ENCODE peak calls at places on chromosomes 16 and 17, in five cellular contexts. V is AG10803, W is neural progenitor cell, N is K562, M is AG04450. P is an unnamed sample.

GRCh38 chr17:75684249-75684648 is 17.1 kb downstream of the SAP30BP start:
- DNase-seq in V (no peak), W (no peak), N (peak; percentile 35), M (no peak), P (no peak)

GRCh38 chr17:78263063-78263735 is 31.8 kb downstream of the TMEM235 start:
- DNase-seq in V (no peak), W (no peak), N (peak; percentile 88), M (no peak), P (no peak)

GRCh38 chr17:7354262-7354781 is 634 bp upstream of the TMEM95 start:
- DNase-seq in V (peak; percentile 49), W (peak; percentile 62), N (no peak), M (no peak), P (no peak)

GRCh38 chr17:48025904-48026502 is 11.6 kb downstream of the COPZ2 start:
- DNase-seq in V (no peak), W (no peak), N (no peak), M (no peak), P (no peak)

GRCh38 chr17:3687949-3688614 is 7.9 kb downstream of the P2RX5 start:
- DNase-seq in V (no peak), W (peak; percentile 47), N (peak; percentile 33), M (no peak), P (no peak)

GRCh38 chr16:81951564-81951963 is 59.7 kb downstream of the SDR42E1 start:
- DNase-seq in V (no peak), W (no peak), N (no peak), M (no peak), P (no peak)

GRCh38 chr17:59381716-59382570 is 50.5 kb downstream of the YPEL2 start:
- DNase-seq in V (peak; percentile 59), W (no peak), N (no peak), M (no peak), P (peak; percentile 59)

GRCh38 chr16:78200623-78201096 is 101.2 kb downstream of the WWOX start:
- DNase-seq in V (no peak), W (no peak), N (no peak), M (no peak), P (no peak)

GRCh38 chr17:72792771-72793170 is 299.7 kb downstream of the SLC39A11 start:
- DNase-seq in V (no peak), W (no peak), N (no peak), M (no peak), P (no peak)

GRCh38 chr17:79843917-79844815 is 4.9 kb upstream of the CBX4 start:
- DNase-seq in V (peak; percentile 73), W (peak; percentile 88), N (no peak), M (no peak), P (no peak)

GRCh38 chr17:3723188-3723555 is 531 bp upstream of the HASPIN start:
- DNase-seq in V (no peak), W (no peak), N (no peak), M (no peak), P (no peak)

GRCh38 chr17:77456951-77457548 is 316.3 kb downstream of the SEC14L1 start:
- DNase-seq in V (no peak), W (no peak), N (no peak), M (no peak), P (no peak)

GRCh38 chr17:17561408-17562144 is 29.9 kb downstream of the PEMT start:
- DNase-seq in V (no peak), W (no peak), N (no peak), M (no peak), P (no peak)

GRCh38 chr17:8892338-8892690 is 24.8 kb upstream of the PIK3R6 start:
- DNase-seq in V (no peak), W (no peak), N (no peak), M (no peak), P (no peak)

GRCh38 chr17:80385046-80385445 is 29.9 kb upstream of the ENDOV start:
- DNase-seq in V (no peak), W (no peak), N (no peak), M (no peak), P (no peak)

GRCh38 chr16:11313493-11314308 is 31.6 kb upstream of the RMI2 start:
- DNase-seq in V (no peak), W (no peak), N (no peak), M (no peak), P (no peak)

DNA sequence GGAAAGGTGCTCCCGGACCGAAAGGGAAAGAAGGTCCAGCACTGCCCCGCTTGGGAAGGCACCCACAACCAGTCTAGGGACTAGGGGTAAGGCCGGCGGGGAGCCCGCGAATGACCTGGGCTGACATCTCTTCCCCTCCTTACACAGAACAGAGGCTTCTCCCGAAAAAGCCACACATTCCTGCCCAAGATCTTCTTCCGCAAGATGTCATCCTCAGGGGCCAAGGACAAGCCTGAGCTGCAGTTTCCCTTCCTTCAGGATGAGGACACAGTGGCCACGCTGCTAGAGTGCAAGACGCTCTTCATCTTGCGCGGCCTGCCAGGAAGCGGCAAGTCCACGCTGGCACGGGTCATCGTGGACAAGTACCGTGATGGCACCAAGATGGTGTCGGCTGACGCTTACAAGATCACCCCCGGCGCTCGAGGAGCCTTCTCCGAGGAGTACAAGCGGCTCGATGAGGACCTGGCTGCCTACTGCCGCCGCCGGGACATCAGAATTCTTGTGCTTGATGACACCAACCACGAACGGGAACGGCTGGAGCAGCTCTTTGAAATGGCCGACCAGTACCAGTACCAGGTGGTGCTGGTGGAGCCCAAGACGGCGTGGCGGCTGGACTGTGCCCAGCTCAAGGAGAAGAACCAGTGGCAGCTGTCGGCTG is 1.5 kb downstream of the CNP start:
- DNase-seq in V (no peak), W (peak; percentile 13), N (no peak), M (no peak), P (no peak)
- H3K4me3 ChIP-seq in V (peak overlapping the region; percentile 85), W (peak overlapping the region; percentile 100), N (peak overlapping the region; percentile 95), M (peak overlapping the region; percentile 84), P (peak overlapping the region; percentile 90)

GRCh38 chr17:65423346-65424140 is 137.9 kb downstream of the AXIN2 start:
- DNase-seq in V (no peak), W (no peak), N (no peak), M (no peak), P (no peak)

GRCh38 chr17:65417406-65418221 is 143.8 kb downstream of the AXIN2 start:
- DNase-seq in V (peak; percentile 90), W (no peak), N (no peak), M (no peak), P (no peak)

GRCh38 chr17:65415991-65416390 is 145.5 kb downstream of the AXIN2 start:
- DNase-seq in V (no peak), W (no peak), N (no peak), M (no peak), P (no peak)

GRCh38 chr17:65413390-65413789 is 148.1 kb downstream of the AXIN2 start:
- DNase-seq in V (no peak), W (no peak), N (no peak), M (no peak), P (no peak)

GRCh38 chr17:65418622-65419021 is 142.8 kb downstream of the AXIN2 start:
- DNase-seq in V (no peak), W (no peak), N (no peak), M (no peak), P (no peak)
- TF ChIP-seq CTCF in V (peak; percentile 6), W (no peak), N (no peak), M (no peak), P (no peak)

GRCh38 chr17:34958438-34958837 is 2.8 kb downstream of the CCT6B start:
- DNase-seq in V (no peak), W (no peak), N (no peak), M (no peak), P (no peak)
- H3K4me3 ChIP-seq in V (no peak overlapping the region), W (no peak overlapping the region), N (no peak overlapping the region), M (no peak overlapping the region), P (no peak overlapping the region)

GRCh38 chr17:45256114-45256966 is 5.6 kb downstream of the SPATA32 start:
- DNase-seq in V (no peak), W (peak; percentile 18), N (peak; percentile 46), M (no peak), P (no peak)
- TF ChIP-seq CTCF in V (no peak), W (no peak), N (peak; percentile 24), M (no peak), P (peak; percentile 22)

GRCh38 chr16:66376114-66376513 is 9.6 kb downstream of the CDH5 start:
- DNase-seq in V (no peak), W (no peak), N (no peak), M (no peak), P (no peak)
- H3K4me3 ChIP-seq in V (no peak overlapping the region), W (no peak overlapping the region), N (no peak overlapping the region), M (no peak overlapping the region), P (no peak overlapping the region)

P was measured in retinal pigment epithelial cell.